ENCODE peak calls at places on chromosome 18, in five cellular contexts. One of them, this sample, is unnamed.

GRCh38 chr18:79246309-79247108 is 149.2 kb upstream of the NFATC1 start:
- DNase-seq in GM12878: peak
- DNase-seq in astrocyte: peak
- DNase-seq in A673: peak
- DNase-seq in GM23248: peak
- DNase-seq in this sample: peak

GRCh38 chr18:46721331-46721730 is 35.5 kb downstream of the ST8SIA5 start:
- DNase-seq in astrocyte: no peak
- DNase-seq in GM12878: no peak
- DNase-seq in A673: no peak
- DNase-seq in GM23248: no peak
- DNase-seq in this sample: no peak

GRCh38 chr18:41395695-41396094 is 559.3 kb upstream of the PIK3C3 start:
- DNase-seq in GM12878: no peak
- DNase-seq in astrocyte: no peak
- DNase-seq in GM23248: no peak
- DNase-seq in A673: no peak
- DNase-seq in this sample: no peak

GRCh38 chr18:62091487-62092120 is 95.3 kb downstream of the PIGN start:
- DNase-seq in A673: no peak
- DNase-seq in GM23248: no peak
- DNase-seq in GM12878: no peak
- DNase-seq in astrocyte: no peak
- DNase-seq in this sample: peak

GRCh38 chr18:5103286-5103685 is 93.8 kb downstream of the AKAIN1 start:
- DNase-seq in A673: no peak
- DNase-seq in GM12878: no peak
- DNase-seq in astrocyte: no peak
- DNase-seq in GM23248: no peak
- DNase-seq in this sample: no peak

GRCh38 chr18:13605901-13606300 is 120.5 kb downstream of the FAM210A start:
- DNase-seq in GM12878: no peak
- DNase-seq in GM23248: no peak
- DNase-seq in astrocyte: no peak
- DNase-seq in A673: no peak
- DNase-seq in this sample: no peak

GRCh38 chr18:7363338-7363737 is 132.4 kb downstream of the LRRC30 start:
- DNase-seq in astrocyte: no peak
- DNase-seq in GM12878: no peak
- DNase-seq in A673: no peak
- DNase-seq in GM23248: no peak
- DNase-seq in this sample: no peak

GRCh38 chr18:55338955-55339662 is 248.9 kb downstream of the TCF4 start:
- DNase-seq in GM23248: peak
- DNase-seq in GM12878: no peak
- DNase-seq in astrocyte: peak
- DNase-seq in A673: peak
- DNase-seq in this sample: peak

GRCh38 chr18:27227721-27228120 is 42.6 kb upstream of the CHST9 start:
- DNase-seq in GM12878: no peak
- DNase-seq in GM23248: no peak
- DNase-seq in astrocyte: no peak
- DNase-seq in A673: no peak
- DNase-seq in this sample: no peak

GRCh38 chr18:47968006-47968676 is 37.7 kb upstream of the SMAD2 start:
- DNase-seq in A673: no peak
- DNase-seq in GM23248: peak
- DNase-seq in GM12878: no peak
- DNase-seq in astrocyte: peak
- DNase-seq in this sample: no peak

GRCh38 chr18:45998244-45998643 is 31.1 kb upstream of the EPG5 start:
- DNase-seq in GM23248: no peak
- DNase-seq in A673: no peak
- DNase-seq in astrocyte: no peak
- DNase-seq in GM12878: no peak
- DNase-seq in this sample: peak

GRCh38 chr18:62759704-62760402 is 44.5 kb downstream of the PHLPP1 start:
- DNase-seq in astrocyte: peak
- DNase-seq in A673: no peak
- DNase-seq in GM23248: peak
- DNase-seq in GM12878: no peak
- DNase-seq in this sample: peak

GRCh38 chr18:67194886-67195285 is 321.6 kb downstream of the DSEL start:
- DNase-seq in GM23248: no peak
- DNase-seq in A673: no peak
- DNase-seq in astrocyte: no peak
- DNase-seq in GM12878: no peak
- DNase-seq in this sample: peak

GRCh38 chr18:69480460-69480859 is 79.8 kb downstream of the DOK6 start:
- DNase-seq in astrocyte: no peak
- DNase-seq in GM23248: no peak
- DNase-seq in A673: no peak
- DNase-seq in GM12878: no peak
- DNase-seq in this sample: no peak

GRCh38 chr18:37564796-37565137 is 831 bp downstream of the CELF4 start:
- DNase-seq in A673: peak
- DNase-seq in GM12878: no peak
- DNase-seq in GM23248: peak
- DNase-seq in astrocyte: peak
- DNase-seq in this sample: peak

GRCh38 chr18:21000667-21001066 is 110.9 kb downstream of the ROCK1 start:
- DNase-seq in GM23248: peak
- DNase-seq in A673: no peak
- DNase-seq in astrocyte: peak
- DNase-seq in GM12878: no peak
- DNase-seq in this sample: no peak

GRCh38 chr18:63823516-63824219 is 48.5 kb downstream of the SERPINB7 start:
- DNase-seq in astrocyte: peak
- DNase-seq in GM23248: peak
- DNase-seq in GM12878: no peak
- DNase-seq in A673: no peak
- DNase-seq in this sample: peak

GRCh38 chr18:55083461-55083860 is 124.2 kb upstream of the CCDC68 start:
- DNase-seq in astrocyte: peak
- DNase-seq in GM23248: peak
- DNase-seq in A673: no peak
- DNase-seq in GM12878: no peak
- DNase-seq in this sample: no peak

GRCh38 chr18:65869527-65869926 is 118.7 kb downstream of the CDH7 start:
- DNase-seq in GM23248: no peak
- DNase-seq in A673: no peak
- DNase-seq in GM12878: no peak
- DNase-seq in astrocyte: no peak
- DNase-seq in this sample: no peak

GRCh38 chr18:59453468-59453961 is 94.5 kb upstream of the LMAN1 start:
- DNase-seq in astrocyte: no peak
- DNase-seq in GM23248: no peak
- DNase-seq in GM12878: no peak
- DNase-seq in A673: no peak
- DNase-seq in this sample: no peak

GRCh38 chr18:35991696-35992095 is 19.2 kb downstream of the RMP24 start:
- DNase-seq in GM23248: no peak
- DNase-seq in astrocyte: no peak
- DNase-seq in A673: no peak
- DNase-seq in GM12878: no peak
- DNase-seq in this sample: no peak

GRCh38 chr18:55444496-55444895 is 143.5 kb downstream of the TCF4 start:
- DNase-seq in GM23248: no peak
- DNase-seq in astrocyte: peak
- DNase-seq in A673: no peak
- DNase-seq in GM12878: no peak
- DNase-seq in this sample: no peak

GRCh38 chr18:77101410-77102245 is 31.0 kb downstream of the MBP start:
- DNase-seq in GM12878: peak
- DNase-seq in A673: peak
- DNase-seq in astrocyte: peak
- DNase-seq in GM23248: peak
- DNase-seq in this sample: peak

GRCh38 chr18:74444104-74444503 is 13.0 kb downstream of the DIPK1C start:
- DNase-seq in astrocyte: no peak
- DNase-seq in A673: no peak
- DNase-seq in GM23248: no peak
- DNase-seq in GM12878: no peak
- DNase-seq in this sample: no peak

GRCh38 chr18:24427484-24427883 is 1.0 kb downstream of the IMPACT start:
- DNase-seq in A673: peak
- DNase-seq in GM23248: peak
- DNase-seq in astrocyte: peak
- DNase-seq in GM12878: no peak
- DNase-seq in this sample: peak

GRCh38 chr18:23279931-23280330 is 144.6 kb downstream of the CABLES1 start:
- DNase-seq in astrocyte: no peak
- DNase-seq in GM12878: no peak
- DNase-seq in GM23248: no peak
- DNase-seq in A673: no peak
- DNase-seq in this sample: peak

GRCh38 chr18:34977787-34978532 is 63.3 kb upstream of the MAPRE2 start:
- DNase-seq in GM23248: peak
- DNase-seq in astrocyte: no peak
- DNase-seq in A673: peak
- DNase-seq in GM12878: no peak
- DNase-seq in this sample: peak
- TF ChIP-seq EZH2 in GM23248: peak
- TF ChIP-seq EZH2 in astrocyte: no peak
- TF ChIP-seq EZH2 in A673: no peak
- TF ChIP-seq EZH2 in GM12878: no peak
- TF ChIP-seq EZH2 in this sample: no peak

GRCh38 chr18:12010187-12010802 is 29.0 kb downstream of the IMPA2 start:
- DNase-seq in GM12878: no peak
- DNase-seq in GM23248: no peak
- DNase-seq in A673: no peak
- DNase-seq in astrocyte: no peak
- DNase-seq in this sample: no peak

GRCh38 chr18:12011962-12012549 is 30.7 kb downstream of the IMPA2 start:
- DNase-seq in GM23248: no peak
- DNase-seq in GM12878: no peak
- DNase-seq in astrocyte: no peak
- DNase-seq in A673: no peak
- DNase-seq in this sample: no peak

GRCh38 chr18:12012697-12013096 is 31.4 kb downstream of the IMPA2 start:
- DNase-seq in GM23248: no peak
- DNase-seq in astrocyte: no peak
- DNase-seq in GM12878: no peak
- DNase-seq in A673: no peak
- DNase-seq in this sample: no peak

GRCh38 chr18:12009581-12010140 is 28.4 kb downstream of the IMPA2 start:
- DNase-seq in astrocyte: no peak
- DNase-seq in A673: no peak
- DNase-seq in GM12878: no peak
- DNase-seq in GM23248: no peak
- DNase-seq in this sample: no peak

DNA sequence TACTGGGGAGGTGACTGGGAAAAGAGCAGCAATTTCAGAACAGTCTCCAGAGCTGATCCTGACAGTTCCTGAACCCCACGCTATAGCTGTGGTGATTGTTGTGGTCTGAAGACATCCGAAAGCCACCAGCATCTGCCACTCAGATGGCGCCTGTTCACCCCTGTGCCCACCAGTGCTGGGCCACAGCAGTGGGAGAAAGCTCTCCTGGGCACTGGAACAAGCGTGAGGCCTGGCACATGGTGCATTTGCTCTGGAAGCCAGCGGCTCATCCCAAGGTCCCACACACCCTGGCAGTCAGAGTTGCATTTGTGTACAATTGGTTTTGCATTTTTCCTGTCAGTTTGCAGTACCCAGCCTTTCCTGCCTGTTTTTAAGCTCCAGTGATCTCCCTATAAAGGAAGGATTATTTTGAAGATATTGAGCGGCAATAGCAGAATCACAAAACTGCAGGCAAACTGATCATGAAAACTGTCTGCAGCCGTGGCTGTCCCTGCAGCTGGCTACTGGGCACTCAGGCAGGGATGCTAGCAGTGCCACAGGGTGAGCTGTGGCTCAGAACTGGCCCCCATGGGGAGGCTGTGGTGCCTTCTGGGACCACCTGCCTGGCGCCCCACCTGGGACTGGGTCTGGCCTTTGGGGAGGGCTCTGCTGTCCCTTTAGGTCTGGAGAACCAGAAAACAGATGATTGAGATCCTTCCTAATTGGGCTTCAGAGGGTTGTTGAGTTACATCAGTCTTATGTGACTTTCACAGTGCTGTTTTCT is 30.1 kb downstream of the IMPA2 start:
- DNase-seq in GM12878: no peak
- DNase-seq in astrocyte: no peak
- DNase-seq in GM23248: no peak
- DNase-seq in A673: no peak
- DNase-seq in this sample: no peak
- TF ChIP-seq EZH2 in GM12878: no peak
- TF ChIP-seq EZH2 in astrocyte: no peak
- TF ChIP-seq EZH2 in GM23248: no peak
- TF ChIP-seq EZH2 in A673: no peak
- TF ChIP-seq EZH2 in this sample: no peak

GRCh38 chr18:57430166-57430958 is 4.8 kb upstream of the ONECUT2 start:
- DNase-seq in astrocyte: no peak
- DNase-seq in GM12878: no peak
- DNase-seq in A673: no peak
- DNase-seq in GM23248: no peak
- DNase-seq in this sample: no peak

GRCh38 chr18:57430983-57431382 is 4.2 kb upstream of the ONECUT2 start:
- DNase-seq in A673: no peak
- DNase-seq in GM12878: no peak
- DNase-seq in GM23248: no peak
- DNase-seq in astrocyte: no peak
- DNase-seq in this sample: no peak

GRCh38 chr18:57431512-57432080 is 3.6 kb upstream of the ONECUT2 start:
- DNase-seq in A673: no peak
- DNase-seq in GM23248: no peak
- DNase-seq in GM12878: no peak
- DNase-seq in astrocyte: no peak
- DNase-seq in this sample: no peak

GRCh38 chr18:57428221-57429150 is 6.7 kb upstream of the ONECUT2 start:
- DNase-seq in astrocyte: no peak
- DNase-seq in GM12878: no peak
- DNase-seq in A673: no peak
- DNase-seq in GM23248: peak
- DNase-seq in this sample: no peak

DNA sequence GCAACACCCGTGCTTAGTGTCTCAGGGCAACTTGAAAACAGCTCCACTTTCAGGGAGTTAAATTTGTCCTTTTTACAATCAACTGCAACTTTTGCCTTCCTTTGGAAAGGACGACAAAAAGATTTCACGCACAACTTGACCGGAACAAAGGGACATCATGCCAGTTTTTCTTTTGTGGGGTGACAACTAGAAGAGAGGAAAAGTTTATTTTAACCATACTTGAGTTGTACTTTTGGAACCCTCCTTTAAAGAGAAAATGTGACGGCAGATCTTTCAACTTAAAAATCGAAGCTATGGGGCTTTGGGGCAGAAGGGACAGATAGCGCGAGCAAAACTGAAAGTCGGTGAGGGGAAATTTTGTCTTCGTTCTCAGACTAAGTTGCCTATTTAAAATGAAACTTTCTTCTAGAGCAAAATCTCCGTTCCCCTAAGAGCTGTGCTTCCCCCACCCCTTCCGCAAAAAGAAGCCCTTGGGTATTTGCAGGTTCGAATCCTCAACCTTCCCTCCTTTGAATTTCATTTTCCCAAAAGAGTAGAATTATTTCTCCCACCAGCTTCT is 5.5 kb upstream of the ONECUT2 start:
- DNase-seq in GM23248: no peak
- DNase-seq in GM12878: no peak
- DNase-seq in astrocyte: no peak
- DNase-seq in A673: no peak
- DNase-seq in this sample: no peak
- TF ChIP-seq EZH2 in GM23248: no peak
- TF ChIP-seq EZH2 in GM12878: no peak
- TF ChIP-seq EZH2 in astrocyte: no peak
- TF ChIP-seq EZH2 in A673: peak
- TF ChIP-seq EZH2 in this sample: no peak

GRCh38 chr18:31100598-31101147 is 1.5 kb downstream of the DSC2 start:
- DNase-seq in A673: no peak
- DNase-seq in astrocyte: no peak
- DNase-seq in GM23248: no peak
- DNase-seq in GM12878: no peak
- DNase-seq in this sample: no peak
- TF ChIP-seq EZH2 in A673: peak
- TF ChIP-seq EZH2 in astrocyte: no peak
- TF ChIP-seq EZH2 in GM23248: no peak
- TF ChIP-seq EZH2 in GM12878: no peak
- TF ChIP-seq EZH2 in this sample: no peak

This sample was measured in endothelial cell of umbilical vein.